ENCODE peak calls at places on chromosomes 2 and 18, in ten cellular contexts. V is WERI-Rb-1, W is HFF-Myc, C is breast epithelium, B is astrocyte of the cerebellum, S is AG04450, I is glutamatergic neuron, O is Calu3, D is body of pancreas, T is type B pancreatic cell. A is an unnamed sample.

GRCh38 chr2:46765045-46765444 is 150.6 kb downstream of the MCFD2 start:
- DNase-seq in V (no peak), W (no peak), C (no peak), B (no peak), S (no peak), I (no peak), O (no peak), D (no peak), T (no peak), A (no peak)

GRCh38 chr2:66437601-66438497 is 2.9 kb downstream of the MEIS1 start:
- DNase-seq in V (no peak), W (no peak), C (no peak), B (no peak), S (no peak), I (no peak), O (no peak), D (peak), T (no peak), A (no peak)

GRCh38 chr18:76754381-76754780 is 68.0 kb upstream of the ZNF236 start:
- DNase-seq in V (no peak), W (no peak), C (no peak), B (no peak), S (no peak), I (no peak), O (no peak), D (no peak), T (no peak), A (no peak)

GRCh38 chr2:61905372-61906186 is at the start of gene COMMD1:
- DNase-seq in V (peak), W (no peak), C (peak), B (no peak), S (no peak), I (peak), O (peak), D (peak), T (peak), A (peak)

GRCh38 chr2:33670392-33670937 is 71.4 kb upstream of the FAM98A start:
- DNase-seq in V (no peak), W (no peak), C (no peak), B (no peak), S (no peak), I (no peak), O (no peak), D (no peak), T (no peak), A (no peak)

GRCh38 chr2:174332607-174333001 is 2.1 kb upstream of the SP9 start:
- DNase-seq in V (peak), W (no peak), C (no peak), B (no peak), S (no peak), I (peak), O (no peak), D (no peak), T (no peak), A (no peak)

GRCh38 chr18:46849007-46849406 is 68.3 kb downstream of the PIAS2 start:
- DNase-seq in V (no peak), W (no peak), C (no peak), B (no peak), S (no peak), I (no peak), O (no peak), D (no peak), T (no peak), A (no peak)

GRCh38 chr18:12031836-12032235 is 50.5 kb downstream of the IMPA2 start:
- DNase-seq in V (no peak), W (peak), C (peak), B (peak), S (peak), I (no peak), O (no peak), D (peak), T (peak), A (no peak)

GRCh38 chr2:168246072-168246482 is 1.3 kb downstream of the STK39 start:
- DNase-seq in V (no peak), W (no peak), C (no peak), B (no peak), S (no peak), I (no peak), O (no peak), D (no peak), T (no peak), A (no peak)

GRCh38 chr2:203987959-203988358 is 51.4 kb downstream of the ICOS start:
- DNase-seq in V (no peak), W (no peak), C (no peak), B (no peak), S (no peak), I (no peak), O (no peak), D (no peak), T (no peak), A (no peak)

GRCh38 chr2:190835303-190835930 is 45.2 kb upstream of the GLS start:
- DNase-seq in V (no peak), W (no peak), C (peak), B (peak), S (peak), I (no peak), O (peak), D (no peak), T (no peak), A (no peak)

GRCh38 chr2:25592766-25593292 is 80.5 kb downstream of the DTNB start:
- DNase-seq in V (no peak), W (no peak), C (no peak), B (no peak), S (no peak), I (no peak), O (no peak), D (no peak), T (no peak), A (no peak)

GRCh38 chr2:18749912-18750526 is 160.7 kb upstream of the NT5C1B start:
- DNase-seq in V (peak), W (peak), C (peak), B (peak), S (no peak), I (peak), O (peak), D (peak), T (no peak), A (peak)

GRCh38 chr2:194550702-194551101 is 1106.3 kb upstream of the SLC39A10 start:
- DNase-seq in V (no peak), W (no peak), C (no peak), B (no peak), S (no peak), I (no peak), O (no peak), D (no peak), T (no peak), A (no peak)

GRCh38 chr2:26459991-26460612 is 17.8 kb downstream of the OTOF start:
- DNase-seq in V (peak), W (no peak), C (no peak), B (no peak), S (no peak), I (no peak), O (no peak), D (no peak), T (no peak), A (no peak)

GRCh38 chr2:20282916-20283592 is 58.1 kb upstream of the SDC1 start:
- DNase-seq in V (no peak), W (no peak), C (no peak), B (peak), S (peak), I (no peak), O (no peak), D (peak), T (no peak), A (no peak)

GRCh38 chr2:51000849-51001617 is 30.9 kb downstream of the NRXN1 start:
- DNase-seq in V (no peak), W (no peak), C (no peak), B (no peak), S (no peak), I (no peak), O (no peak), D (no peak), T (no peak), A (no peak)

GRCh38 chr2:9674931-9675330 is 44.1 kb upstream of the YWHAQ start:
- DNase-seq in V (no peak), W (no peak), C (no peak), B (no peak), S (no peak), I (no peak), O (no peak), D (no peak), T (no peak), A (no peak)

GRCh38 chr2:12931211-12931844 is 214.6 kb downstream of the TRIB2 start:
- DNase-seq in V (peak), W (no peak), C (no peak), B (peak), S (peak), I (no peak), O (peak), D (peak), T (no peak), A (no peak)

GRCh38 chr2:175022923-175023322 is 17.7 kb upstream of the CHN1 start:
- DNase-seq in V (no peak), W (no peak), C (no peak), B (no peak), S (no peak), I (no peak), O (no peak), D (no peak), T (no peak), A (no peak)

GRCh38 chr2:118179445-118179844 is 91.2 kb downstream of the INSIG2 start:
- DNase-seq in V (no peak), W (no peak), C (no peak), B (no peak), S (no peak), I (no peak), O (no peak), D (no peak), T (no peak), A (no peak)

DNA sequence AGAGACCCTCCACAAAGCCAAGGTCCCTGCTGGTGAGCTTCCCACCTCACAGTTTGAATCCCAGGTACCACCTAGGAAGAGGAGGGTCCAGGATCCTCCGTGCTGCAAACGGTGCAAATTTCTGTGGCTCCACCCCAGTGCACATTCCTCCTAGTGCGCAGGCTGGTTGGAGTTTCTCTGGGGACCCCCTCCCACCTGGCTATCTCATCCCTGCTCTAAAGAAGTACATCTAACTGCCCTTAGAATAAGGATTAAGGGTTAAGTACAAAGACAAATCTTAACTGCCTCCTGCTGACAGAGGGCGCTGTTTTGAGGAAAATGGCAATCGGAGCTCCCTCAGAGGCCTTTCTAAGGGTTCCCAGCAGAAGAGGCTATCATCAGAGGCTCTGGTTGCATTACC is 109.6 kb upstream of the FSIP2 start:
- DNase-seq in V (peak), W (no peak), C (no peak), B (no peak), S (no peak), I (peak), O (no peak), D (peak), T (no peak), A (peak)
- TF ChIP-seq CTCF in V (peak), W (no peak), C (no peak), B (no peak), S (no peak), I (peak), O (no peak), D (no peak), T (peak), A (peak)

DNA sequence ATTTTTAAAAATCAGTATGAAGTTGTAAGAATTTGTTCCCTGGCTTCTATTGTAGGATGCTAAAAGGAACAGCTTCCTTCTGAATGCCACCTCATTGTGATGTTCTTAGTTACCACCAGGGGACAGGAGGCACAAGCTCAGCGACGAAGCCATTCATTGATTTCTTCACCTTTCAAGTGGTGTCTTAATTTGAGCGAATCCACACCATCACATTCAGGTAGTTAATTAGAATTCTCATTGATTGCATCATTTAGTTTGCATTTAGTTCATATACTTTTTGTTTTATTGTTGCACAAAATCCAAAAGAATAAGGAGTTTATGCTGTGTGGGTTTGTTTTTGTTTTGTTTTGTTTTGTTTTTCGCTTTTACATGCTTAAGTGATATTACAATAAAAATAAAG is 23.1 kb downstream of the CYP27C1 start:
- DNase-seq in V (no peak), W (no peak), C (no peak), B (no peak), S (no peak), I (no peak), O (no peak), D (no peak), T (no peak), A (no peak)
- TF ChIP-seq CTCF in V (peak), W (no peak), C (no peak), B (no peak), S (peak), I (peak), O (peak), D (peak), T (peak), A (peak)

GRCh38 chr18:63977040-63977439 is 7.2 kb downstream of the SERPINB8 start:
- DNase-seq in V (no peak), W (no peak), C (no peak), B (no peak), S (no peak), I (no peak), O (no peak), D (no peak), T (no peak), A (no peak)

GRCh38 chr18:63975632-63976031 is 5.8 kb downstream of the SERPINB8 start:
- DNase-seq in V (no peak), W (no peak), C (no peak), B (no peak), S (no peak), I (no peak), O (no peak), D (no peak), T (no peak), A (no peak)

GRCh38 chr18:63970803-63971191 is 916 bp downstream of the SERPINB8 start:
- DNase-seq in V (peak), W (no peak), C (peak), B (no peak), S (no peak), I (peak), O (peak), D (peak), T (peak), A (peak)

GRCh38 chr18:63971320-63972071 is 1.6 kb downstream of the SERPINB8 start:
- DNase-seq in V (no peak), W (no peak), C (no peak), B (no peak), S (no peak), I (no peak), O (no peak), D (no peak), T (no peak), A (no peak)

GRCh38 chr18:63974991-63975390 is 5.1 kb downstream of the SERPINB8 start:
- DNase-seq in V (peak), W (no peak), C (no peak), B (no peak), S (no peak), I (no peak), O (peak), D (no peak), T (no peak), A (no peak)
- TF ChIP-seq CTCF in V (no peak), W (peak), C (no peak), B (peak), S (peak), I (no peak), O (peak), D (no peak), T (peak), A (no peak)

GRCh38 chr2:5915926-5916325 is 223.7 kb downstream of the SOX11 start:
- DNase-seq in V (peak), W (no peak), C (no peak), B (no peak), S (peak), I (peak), O (peak), D (peak), T (no peak), A (peak)
- TF ChIP-seq CTCF in V (peak), W (peak), C (no peak), B (peak), S (peak), I (peak), O (no peak), D (peak), T (peak), A (peak)